ENCODE peak calls at places on chromosomes 2 and 18, in four cellular contexts. P, E, O and X are unnamed samples.

GRCh38 chr2:241733391-241734207 is 831 bp upstream of the D2HGDH start:
- DNase-seq in E (peak), P (no peak), O (no peak), X (no peak)

GRCh38 chr2:18703555-18703954 is 114.2 kb upstream of the NT5C1B start:
- DNase-seq in E (no peak), P (no peak), O (no peak), X (no peak)

GRCh38 chr18:70190529-70190928 is 15.0 kb downstream of the RTTN start:
- DNase-seq in P (no peak), E (no peak), O (no peak), X (no peak)

GRCh38 chr18:13539050-13539449 is 187.3 kb downstream of the FAM210A start:
- DNase-seq in O (no peak), E (no peak), P (no peak), X (peak)

GRCh38 chr2:233794128-233794658 is 16.1 kb downstream of the MROH2A start:
- DNase-seq in O (no peak), P (no peak), E (no peak), X (no peak)

GRCh38 chr2:161975062-161975812 is 98.8 kb downstream of the DPP4 start:
- DNase-seq in P (no peak), E (no peak), O (no peak), X (no peak)

GRCh38 chr2:9474361-9475117 is at the start of gene IAH1:
- DNase-seq in O (peak), P (peak), E (peak), X (peak)

GRCh38 chr18:10140461-10140911 is 226.7 kb downstream of the VAPA start:
- DNase-seq in E (no peak), P (no peak), O (no peak), X (no peak)

GRCh38 chr2:100924520-100925451 is 77.3 kb upstream of the RPL31 start:
- DNase-seq in P (no peak), E (no peak), O (no peak), X (no peak)

GRCh38 chr2:18290386-18290785 is 270.1 kb downstream of the RDH14 start:
- DNase-seq in O (no peak), P (no peak), E (no peak), X (no peak)

GRCh38 chr2:230346921-230347533 is 20.0 kb downstream of the SP140L start:
- DNase-seq in E (no peak), P (no peak), O (no peak), X (no peak)

GRCh38 chr18:9380101-9380500 is 45.5 kb downstream of the TWSG1 start:
- DNase-seq in P (no peak), E (no peak), O (no peak), X (no peak)

GRCh38 chr2:231050018-231050901 is 6.4 kb upstream of the PSMD1 start:
- DNase-seq in E (peak), O (no peak), P (no peak), X (no peak)

GRCh38 chr2:212414699-212415309 is 123.8 kb downstream of the ERBB4 start:
- DNase-seq in O (no peak), E (no peak), P (no peak), X (no peak)

GRCh38 chr2:182593394-182593707 is 122.7 kb upstream of the DNAJC10 start:
- DNase-seq in O (no peak), E (no peak), P (no peak), X (no peak)

GRCh38 chr2:25347205-25347815 is 5.6 kb upstream of the DNMT3A start:
- DNase-seq in E (no peak), P (no peak), O (no peak), X (no peak)

GRCh38 chr18:45449761-45450227 is 165.5 kb upstream of the SLC14A2 start:
- DNase-seq in P (no peak), O (peak), E (no peak), X (no peak)

GRCh38 chr2:63488118-63488713 is 100.1 kb downstream of the WDPCP start:
- DNase-seq in E (peak), P (no peak), O (peak), X (no peak)

GRCh38 chr18:26919656-26920055 is 54.1 kb upstream of the AQP4 start:
- DNase-seq in P (no peak), E (peak), O (no peak), X (no peak)

GRCh38 chr18:46468431-46469180 is 188.4 kb downstream of the LOXHD1 start:
- DNase-seq in E (peak), O (no peak), P (no peak), X (no peak)

GRCh38 chr18:49276680-49277079 is 183.8 kb downstream of the DYM start:
- DNase-seq in P (no peak), E (no peak), O (no peak), X (no peak)

GRCh38 chr2:168180483-168180882 is 66.9 kb downstream of the STK39 start:
- DNase-seq in E (peak), O (no peak), P (no peak), X (no peak)

GRCh38 chr2:231563378-231563961 is 29.2 kb upstream of the TEX44 start:
- DNase-seq in O (peak), E (peak), P (peak), X (no peak)

GRCh38 chr2:96116879-96117533 is 635 bp upstream of the ADRA2B start:
- DNase-seq in O (peak), E (peak), P (peak), X (peak)

GRCh38 chr2:231386446-231386845 is 9.1 kb upstream of the B3GNT7 start:
- DNase-seq in O (no peak), P (no peak), E (no peak), X (no peak)

GRCh38 chr18:44848931-44849330 is 168.2 kb downstream of the SETBP1 start:
- DNase-seq in P (no peak), E (no peak), O (no peak), X (no peak)

GRCh38 chr2:204468689-204469429 is 76.4 kb upstream of the PARD3B start:
- DNase-seq in P (no peak), E (no peak), O (no peak), X (no peak)